ENCODE peak calls at places on chromosome 11, in four cellular contexts. U, K, O and N are unnamed samples.

GRCh38 chr11:15189189-15189588 is 74.5 kb downstream of the INSC start:
- DNase-seq in U (no peak), K (no peak), O (no peak), N (no peak)

GRCh38 chr11:35678975-35679374 is 16.4 kb downstream of the TRIM44 start:
- DNase-seq in U (no peak), K (no peak), O (no peak), N (no peak)

GRCh38 chr11:67105964-67106363 is 13.1 kb upstream of the KDM2A start:
- DNase-seq in U (no peak), K (no peak), O (no peak), N (no peak)

GRCh38 chr11:62565100-62565802 is 8.4 kb downstream of the EEF1G start:
- DNase-seq in U (no peak), K (no peak), O (no peak), N (no peak)

GRCh38 chr11:78216571-78217287 is 28.0 kb downstream of the USP35 start:
- DNase-seq in U (no peak), K (no peak), O (no peak), N (no peak)

GRCh38 chr11:114180301-114181055 is 115.7 kb upstream of the NNMT start:
- DNase-seq in U (no peak), K (peak; percentile 67), O (peak; percentile 58), N (peak; percentile 12)

GRCh38 chr11:114762437-114762836 is 84.1 kb downstream of the NXPE2 start:
- DNase-seq in U (no peak), K (peak; percentile 70), O (peak; percentile 61), N (peak; percentile 26)

GRCh38 chr11:11468919-11469318 is 115.9 kb upstream of the CSNK2A3 start:
- DNase-seq in U (no peak), K (no peak), O (no peak), N (no peak)

GRCh38 chr11:114595571-114595970 is at the start of gene NXPE4:
- DNase-seq in U (no peak), K (no peak), O (no peak), N (no peak)

GRCh38 chr11:128361451-128362020 is 225.8 kb downstream of the ETS1 start:
- DNase-seq in U (no peak), K (peak; percentile 87), O (no peak), N (no peak)

GRCh38 chr11:103586756-103587155 is 449.7 kb upstream of the DDI1 start:
- DNase-seq in U (no peak), K (peak; percentile 4), O (no peak), N (no peak)

GRCh38 chr11:85269109-85269508 is 358.0 kb downstream of the DLG2 start:
- DNase-seq in U (no peak), K (no peak), O (no peak), N (no peak)

GRCh38 chr11:85947431-85948272 is 92.5 kb downstream of the CCDC83 start:
- DNase-seq in U (no peak), K (peak; percentile 93), O (no peak), N (no peak)

GRCh38 chr11:131914299-131914902 is 544.0 kb downstream of the NTM start:
- DNase-seq in U (no peak), K (peak; percentile 19), O (no peak), N (no peak)

GRCh38 chr11:65745049-65745448 is 24.5 kb upstream of the RNASEH2C start:
- DNase-seq in U (no peak), K (no peak), O (no peak), N (no peak)

GRCh38 chr11:118111744-118112035 is 24.9 kb upstream of the SMIM35 start:
- DNase-seq in U (no peak), K (no peak), O (no peak), N (no peak)

GRCh38 chr11:75801362-75802021 is 13.5 kb upstream of the UVRAG start:
- DNase-seq in U (no peak), K (no peak), O (no peak), N (no peak)

GRCh38 chr11:117820071-117820470 is 4.5 kb downstream of the FXYD2 start:
- DNase-seq in U (peak; percentile 63), K (no peak), O (no peak), N (no peak)

GRCh38 chr11:130523609-130524008 is 75.2 kb downstream of the ADAMTS15 start:
- DNase-seq in U (no peak), K (peak; percentile 74), O (no peak), N (no peak)

GRCh38 chr11:7595016-7595869 is 78.1 kb downstream of the CYB5R2 start:
- DNase-seq in U (no peak), K (no peak), O (no peak), N (no peak)

GRCh38 chr11:7098235-7098832 is 9.5 kb downstream of the RBMXL2 start:
- DNase-seq in U (no peak), K (peak; percentile 49), O (peak; percentile 64), N (peak; percentile 49)

GRCh38 chr11:85182437-85183109 is 444.6 kb downstream of the DLG2 start:
- DNase-seq in U (no peak), K (no peak), O (peak; percentile 39), N (peak; percentile 21)

GRCh38 chr11:108616549-108616948 is 23.0 kb upstream of the EXPH5 start:
- DNase-seq in U (no peak), K (peak; percentile 21), O (peak; percentile 95), N (peak; percentile 49)

GRCh38 chr11:32792948-32793475 is 1.4 kb downstream of the CCDC73 start:
- DNase-seq in U (no peak), K (peak; percentile 45), O (peak; percentile 61), N (peak; percentile 21)

GRCh38 chr11:68832476-68833176 is 9.1 kb downstream of the CPT1A start:
- DNase-seq in U (no peak), K (peak; percentile 66), O (no peak), N (no peak)

GRCh38 chr11:69640260-69640994 is 529 bp upstream of the CCND1 start:
- DNase-seq in U (peak; percentile 92), K (peak; percentile 52), O (peak; percentile 62), N (no peak)

GRCh38 chr11:2759228-2760195 is 59.7 kb upstream of the KCNQ1OT1 start:
- DNase-seq in U (peak; percentile 72), K (no peak), O (no peak), N (no peak)

GRCh38 chr11:44207292-44207691 is 102.6 kb downstream of the ALX4 start:
- DNase-seq in U (no peak), K (no peak), O (no peak), N (no peak)

GRCh38 chr11:104011031-104011430 is 25.4 kb upstream of the DDI1 start:
- DNase-seq in U (no peak), K (no peak), O (no peak), N (no peak)

GRCh38 chr11:134385774-134386565 is 26.1 kb downstream of the B3GAT1 start:
- DNase-seq in U (no peak), K (no peak), O (no peak), N (no peak)